ENCODE peak calls at places on chromosomes 6 and 20, in eight cellular contexts. H is upper lobe of left lung, N is HepG2, L is heart left ventricle, G is body of pancreas, D is K562, M is HCT116, E is right lobe of liver. S is an unnamed sample.

GRCh38 chr20:58223358-58223941 is 5.0 kb downstream of the ANKRD60 start:
- ATAC-seq in H (no peak), N (no peak), L (no peak), G (no peak), D (no peak), M (no peak), E (no peak), S (no peak)

GRCh38 chr6:22164236-22164635 is 132.6 kb downstream of the PRL start:
- ATAC-seq in H (no peak), N (no peak), L (no peak), G (no peak), D (no peak), M (no peak), E (no peak), S (no peak)

GRCh38 chr6:84569882-84570281 is 194.5 kb downstream of the TBX18 start:
- ATAC-seq in H (no peak), N (no peak), L (no peak), G (no peak), D (no peak), M (no peak), E (no peak), S (no peak)

GRCh38 chr6:403659-404655 is 12.4 kb downstream of the IRF4 start:
- ATAC-seq in H (no peak), N (no peak), L (no peak), G (no peak), D (peak; percentile 33), M (no peak), E (no peak), S (no peak)

GRCh38 chr6:33105916-33106871 is 30.4 kb downstream of the HLA-DPB1 start:
- ATAC-seq in H (no peak), N (no peak), L (no peak), G (no peak), D (no peak), M (no peak), E (no peak), S (no peak)

GRCh38 chr6:16278048-16278724 is 39.8 kb downstream of the GMPR start:
- ATAC-seq in H (peak; percentile 6), N (peak; percentile 43), L (peak; percentile 40), G (no peak), D (no peak), M (peak; percentile 47), E (no peak), S (peak; percentile 20)

GRCh38 chr6:106279179-106279578 is 46.4 kb downstream of the ATG5 start:
- ATAC-seq in H (no peak), N (no peak), L (no peak), G (no peak), D (no peak), M (no peak), E (no peak), S (no peak)

GRCh38 chr6:3882865-3883264 is 33.7 kb downstream of the FAM50B start:
- ATAC-seq in H (no peak), N (no peak), L (peak; percentile 68), G (peak; percentile 39), D (no peak), M (no peak), E (no peak), S (peak; percentile 63)

GRCh38 chr6:44650947-44651346 is 263.4 kb downstream of the CDC5L start:
- ATAC-seq in H (no peak), N (no peak), L (no peak), G (no peak), D (no peak), M (no peak), E (no peak), S (no peak)

GRCh38 chr6:169199625-169200335 is 53.9 kb downstream of the THBS2 start:
- ATAC-seq in H (peak; percentile 15), N (no peak), L (peak; percentile 36), G (no peak), D (no peak), M (no peak), E (no peak), S (no peak)

GRCh38 chr6:36769676-36770499 is 69.4 kb downstream of the CPNE5 start:
- ATAC-seq in H (peak; percentile 4), N (no peak), L (peak; percentile 14), G (no peak), D (no peak), M (no peak), E (no peak), S (no peak)

GRCh38 chr6:168601101-168601500 is 160.1 kb downstream of the SMOC2 start:
- ATAC-seq in H (no peak), N (no peak), L (no peak), G (no peak), D (peak; percentile 54), M (no peak), E (no peak), S (no peak)

GRCh38 chr6:14727494-14728395 is 518.1 kb upstream of the JARID2 start:
- ATAC-seq in H (peak; percentile 71), N (no peak), L (peak; percentile 85), G (peak; percentile 50), D (peak; percentile 63), M (no peak), E (peak; percentile 63), S (peak; percentile 66)

GRCh38 chr6:30590509-30590908 is 19.3 kb downstream of the ABCF1 start:
- ATAC-seq in H (no peak), N (no peak), L (no peak), G (no peak), D (no peak), M (no peak), E (peak; percentile 7), S (no peak)

GRCh38 chr20:5719861-5720401 is 30.3 kb upstream of the SHLD1 start:
- ATAC-seq in H (no peak), N (no peak), L (no peak), G (no peak), D (peak; percentile 93), M (no peak), E (no peak), S (no peak)

GRCh38 chr6:139133272-139133671 is 1.6 kb upstream of the HECA start:
- ATAC-seq in H (no peak), N (no peak), L (no peak), G (no peak), D (no peak), M (no peak), E (no peak), S (no peak)

GRCh38 chr6:65259982-65260381 is 447.0 kb downstream of the EYS start:
- ATAC-seq in H (no peak), N (no peak), L (no peak), G (no peak), D (no peak), M (no peak), E (no peak), S (no peak)

GRCh38 chr6:131999545-132000146 is 48.5 kb upstream of the CCN2 start:
- ATAC-seq in H (no peak), N (no peak), L (no peak), G (no peak), D (no peak), M (no peak), E (no peak), S (no peak)

DNA sequence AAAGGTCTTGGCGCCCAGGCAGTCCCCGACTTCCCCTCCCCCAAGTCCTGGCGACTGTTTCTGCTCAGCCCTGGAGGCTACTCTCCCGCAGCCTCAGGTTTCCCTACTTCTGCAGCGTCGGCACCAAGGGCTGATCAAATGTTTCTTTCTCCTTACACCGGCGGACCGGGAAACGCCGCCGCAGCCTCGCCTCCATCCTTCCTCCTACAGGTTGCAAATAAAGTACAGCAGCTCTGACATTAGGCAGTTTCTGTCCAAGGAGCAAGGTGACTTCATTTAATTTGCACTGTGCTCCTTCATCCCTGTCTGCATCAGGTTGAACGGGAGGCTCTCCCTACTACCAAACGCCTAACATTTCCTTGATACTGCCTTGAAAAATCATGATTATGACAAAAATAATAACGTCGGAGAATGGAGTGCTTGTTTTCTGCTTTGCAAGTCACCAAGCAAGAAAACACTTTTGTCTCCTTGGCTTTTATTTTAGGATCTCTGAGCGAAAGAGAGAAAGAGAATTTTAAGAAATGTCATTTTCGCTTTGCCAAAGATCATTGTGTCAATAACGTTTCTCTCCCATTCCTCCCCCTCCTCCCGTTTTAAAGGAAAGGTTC is 1.0 kb downstream of the CLIC5 start:
- ATAC-seq in H (peak; percentile 24), N (peak; percentile 21), L (peak; percentile 12), G (no peak), D (no peak), M (no peak), E (no peak), S (no peak)
- TF ChIP-seq POLR2A in H (no peak), N (no peak), L (peak; percentile 5), G (no peak), D (no peak), M (no peak), E (no peak), S (no peak)

GRCh38 chr6:90586675-90587638 is at the start of gene MAP3K7:
- ATAC-seq in H (peak; percentile 94), N (peak; percentile 97), L (peak; percentile 97), G (peak; percentile 96), D (peak; percentile 93), M (peak; percentile 94), E (peak; percentile 97), S (peak; percentile 96)
- TF ChIP-seq POLR2A in H (peak; percentile 78), N (peak; percentile 71), L (no peak), G (peak; percentile 77), D (peak; percentile 92), M (peak; percentile 80), E (peak; percentile 82), S (peak; percentile 64)

GRCh38 chr20:50304501-50304856 is 113.8 kb downstream of the CEBPB start:
- ATAC-seq in H (peak; percentile 5), N (no peak), L (peak; percentile 2), G (peak; percentile 24), D (no peak), M (no peak), E (peak; percentile 36), S (peak; percentile 11)
- TF ChIP-seq POLR2A in H (no peak), N (no peak), L (no peak), G (no peak), D (no peak), M (no peak), E (peak; percentile 31), S (no peak)

GRCh38 chr6:42932412-42932811 is 3.1 kb downstream of the CNPY3 start:
- ATAC-seq in H (no peak), N (no peak), L (no peak), G (no peak), D (no peak), M (no peak), E (no peak), S (no peak)

GRCh38 chr6:42933195-42933594 is 3.9 kb downstream of the CNPY3 start:
- ATAC-seq in H (no peak), N (no peak), L (no peak), G (no peak), D (no peak), M (no peak), E (no peak), S (no peak)

GRCh38 chr6:42929928-42930360 is 664 bp downstream of the CNPY3 start:
- ATAC-seq in H (peak; percentile 5), N (no peak), L (peak; percentile 20), G (peak; percentile 4), D (peak; percentile 12), M (peak; percentile 27), E (peak; percentile 4), S (peak; percentile 6)

GRCh38 chr6:42928748-42929087 is 562 bp upstream of the CNPY3 start:
- ATAC-seq in H (peak; percentile 3), N (no peak), L (no peak), G (peak; percentile 13), D (peak; percentile 1), M (peak; percentile 10), E (peak; percentile 7), S (peak; percentile 1)

GRCh38 chr6:42929088-42929927 is at the start of gene CNPY3:
- ATAC-seq in H (peak; percentile 97), N (peak; percentile 94), L (peak; percentile 96), G (peak; percentile 92), D (peak; percentile 95), M (peak; percentile 90), E (peak; percentile 95), S (peak; percentile 96)
- TF ChIP-seq POLR2A in H (peak; percentile 65), N (peak; percentile 74), L (no peak), G (peak; percentile 89), D (peak; percentile 88), M (peak; percentile 33), E (peak; percentile 61), S (peak; percentile 68)

S was measured in gastroesophageal sphincter.